ENCODE peak calls at places on chromosome 19, in eight cellular contexts. J is EL; S is anterior cingulate cortex; M is effector CD4-positive, alpha-beta T cell; F is CD8-positive, alpha-beta memory T cell; N is stimulated activated CD4-positive, alpha-beta T cell treated with anti-CD3 and anti-CD28 coated beads, TNF-alpha, amount 100 ng/mL, for 24 hours; G is fibroblast of pulmonary artery; A is GM13976. T is an unnamed sample.

GRCh38 chr19:46607441-46607841 is 6.3 kb downstream of the CALM3 start:
- DNase-seq in J (no peak), S (no peak), M (no peak), F (no peak), N (no peak), G (no peak), A (no peak), T (peak; percentile 16)

GRCh38 chr19:45146251-45146650 is 14.5 kb downstream of the NKPD1 start:
- DNase-seq in J (no peak), S (no peak), M (no peak), F (no peak), N (no peak), G (no peak), A (no peak), T (no peak)

GRCh38 chr19:4059931-4060620 is 6.6 kb downstream of the ZBTB7A start:
- DNase-seq in J (no peak), S (no peak), M (peak; percentile 37), F (peak; percentile 89), N (peak; percentile 48), G (peak; percentile 54), A (peak; percentile 84), T (no peak)

GRCh38 chr19:53094749-53095575 is 8.3 kb downstream of the ZNF160 start:
- DNase-seq in J (no peak), S (no peak), M (no peak), F (no peak), N (no peak), G (no peak), A (no peak), T (no peak)

GRCh38 chr19:40619333-40620160 is 18.4 kb downstream of the LTBP4 start:
- DNase-seq in J (no peak), S (no peak), M (no peak), F (no peak), N (no peak), G (no peak), A (no peak), T (no peak)

GRCh38 chr19:8194528-8195275 is 14.5 kb upstream of the CERS4 start:
- DNase-seq in J (no peak), S (no peak), M (peak; percentile 22), F (peak; percentile 76), N (peak; percentile 25), G (no peak), A (no peak), T (no peak)

GRCh38 chr19:19468424-19469050 is 46.8 kb downstream of the TSSK6 start:
- DNase-seq in J (no peak), S (no peak), M (no peak), F (no peak), N (no peak), G (peak; percentile 37), A (no peak), T (no peak)

GRCh38 chr19:5646703-5647102 is 23.8 kb downstream of the SAFB start:
- DNase-seq in J (no peak), S (no peak), M (no peak), F (no peak), N (no peak), G (no peak), A (no peak), T (no peak)

GRCh38 chr19:38741670-38742069 is 2.6 kb downstream of the CAPN12 start:
- DNase-seq in J (no peak), S (no peak), M (no peak), F (no peak), N (no peak), G (no peak), A (no peak), T (no peak)

GRCh38 chr19:36082916-36083315 is 28.0 kb upstream of the OVOL3 start:
- DNase-seq in J (no peak), S (no peak), M (no peak), F (no peak), N (no peak), G (no peak), A (no peak), T (no peak)

GRCh38 chr19:47013041-47013517 is 6.6 kb upstream of the NPAS1 start:
- DNase-seq in J (peak; percentile 80), S (peak; percentile 61), M (peak; percentile 53), F (peak; percentile 69), N (peak; percentile 63), G (peak; percentile 73), A (peak; percentile 85), T (peak; percentile 91)

GRCh38 chr19:3855321-3855720 is 13.5 kb downstream of the ZFR2 start:
- DNase-seq in J (no peak), S (no peak), M (no peak), F (no peak), N (no peak), G (no peak), A (no peak), T (no peak)

GRCh38 chr19:48401277-48401676 is 7.8 kb downstream of the GRIN2D start:
- DNase-seq in J (no peak), S (no peak), M (no peak), F (no peak), N (no peak), G (no peak), A (no peak), T (no peak)

GRCh38 chr19:46416077-46416709 is 2.8 kb upstream of the CCDC8 start:
- DNase-seq in J (peak; percentile 87), S (peak; percentile 64), M (no peak), F (no peak), N (peak; percentile 35), G (peak; percentile 91), A (no peak), T (peak; percentile 95)

GRCh38 chr19:4870025-4870700 is 2.7 kb upstream of the PLIN3 start:
- DNase-seq in J (peak; percentile 98), S (no peak), M (no peak), F (no peak), N (peak; percentile 18), G (peak; percentile 93), A (no peak), T (no peak)

GRCh38 chr19:30361721-30362120 is 10.5 kb upstream of the ZNF536 start:
- DNase-seq in J (no peak), S (no peak), M (no peak), F (no peak), N (no peak), G (no peak), A (no peak), T (no peak)

GRCh38 chr19:42114412-42114811 is 17.8 kb downstream of the POU2F2 start:
- DNase-seq in J (peak; percentile 28), S (no peak), M (no peak), F (no peak), N (no peak), G (no peak), A (peak; percentile 75), T (no peak)

GRCh38 chr19:5397804-5398692 is 57.2 kb upstream of the ZNRF4 start:
- DNase-seq in J (peak; percentile 12), S (no peak), M (no peak), F (no peak), N (no peak), G (peak; percentile 3), A (no peak), T (peak; percentile 40)

GRCh38 chr19:13859361-13859880 is 17.5 kb upstream of the NANOS3 start:
- DNase-seq in J (peak; percentile 55), S (no peak), M (no peak), F (no peak), N (no peak), G (peak; percentile 50), A (no peak), T (no peak)

GRCh38 chr19:47618771-47619170 is 9.8 kb downstream of the BICRA start:
- DNase-seq in J (no peak), S (no peak), M (no peak), F (no peak), N (no peak), G (no peak), A (no peak), T (no peak)

GRCh38 chr19:57559404-57560025 is at the start of gene ZNF550:
- DNase-seq in J (peak; percentile 88), S (peak; percentile 70), M (peak; percentile 83), F (peak; percentile 90), N (peak; percentile 87), G (peak; percentile 92), A (peak; percentile 96), T (peak; percentile 83)

GRCh38 chr19:17647071-17648020 is 40.8 kb downstream of the UNC13A start:
- DNase-seq in J (no peak), S (no peak), M (no peak), F (no peak), N (no peak), G (no peak), A (no peak), T (no peak)

GRCh38 chr19:57672466-57672865 is 3.7 kb downstream of the ZSCAN4 start:
- DNase-seq in J (no peak), S (no peak), M (no peak), F (no peak), N (no peak), G (no peak), A (no peak), T (no peak)

GRCh38 chr19:32404939-32405430 is 585 bp upstream of the DPY19L3 start:
- DNase-seq in J (no peak), S (peak; percentile 39), M (peak; percentile 2), F (peak; percentile 49), N (peak; percentile 11), G (peak; percentile 41), A (no peak), T (peak; percentile 67)

GRCh38 chr19:9797871-9798270 is 21.0 kb downstream of the FBXL12 start:
- DNase-seq in J (no peak), S (no peak), M (no peak), F (peak; percentile 8), N (no peak), G (no peak), A (no peak), T (no peak)